ENCODE peak calls at places on chromosomes 2 and 18, in eight cellular contexts. T is fibroblast of lung; M is sigmoid colon; L is A549; R is heart left ventricle; P is HepG2; N is neural progenitor cell; Z is CD8-positive, alpha-beta T cell. A is an unnamed sample.
A peak's percentile ranks its signal among the peaks of the same experiment; 100 is the strongest.

GRCh38 chr18:42087876-42088275 is 132.8 kb downstream of the PIK3C3 start:
- DNase-seq in T (no peak), Z (no peak), M (no peak), R (no peak), L (no peak), N (no peak), P (no peak), A (no peak)

GRCh38 chr2:55840460-55840859 is 83.1 kb downstream of the EFEMP1 start:
- DNase-seq in T (no peak), L (no peak), N (no peak), Z (no peak), P (no peak), M (no peak), R (no peak), A (no peak)

GRCh38 chr2:229282758-229283546 is 11.9 kb upstream of the PID1 start:
- DNase-seq in T (peak; percentile 92), L (no peak), M (peak; percentile 91), R (peak; percentile 38), N (no peak), Z (no peak), P (no peak), A (no peak)

GRCh38 chr2:157246212-157247067 is 11.1 kb upstream of the GALNT5 start:
- DNase-seq in Z (no peak), M (no peak), T (peak; percentile 96), R (no peak), N (peak; percentile 64), L (peak; percentile 63), P (no peak), A (no peak)

GRCh38 chr2:76953733-76954347 is 568.3 kb downstream of the LRRTM4 start:
- DNase-seq in T (peak; percentile 12), M (no peak), R (peak; percentile 15), P (peak; percentile 68), N (peak; percentile 76), Z (no peak), L (peak; percentile 56), A (no peak)

GRCh38 chr2:232330068-232330999 is 48.2 kb upstream of the ALPP start:
- DNase-seq in T (no peak), Z (no peak), P (no peak), N (peak; percentile 32), L (no peak), R (no peak), M (peak; percentile 46), A (no peak)

GRCh38 chr2:156191547-156191946 is 141.0 kb downstream of the NR4A2 start:
- DNase-seq in N (no peak), T (peak; percentile 4), L (no peak), Z (no peak), M (no peak), R (no peak), P (no peak), A (no peak)

GRCh38 chr2:206480161-206480560 is 36.8 kb downstream of the ADAM23 start:
- DNase-seq in P (no peak), T (peak; percentile 39), Z (no peak), R (no peak), N (no peak), M (no peak), L (no peak), A (no peak)

GRCh38 chr2:44684559-44684958 is 256.9 kb upstream of the SIX3 start:
- DNase-seq in R (no peak), T (no peak), Z (no peak), P (no peak), L (no peak), N (no peak), M (no peak), A (no peak)

GRCh38 chr2:151097118-151097517 is 164.5 kb downstream of the RBM43 start:
- DNase-seq in T (peak; percentile 55), L (no peak), N (no peak), P (no peak), M (no peak), R (no peak), Z (no peak), A (no peak)

GRCh38 chr18:3454365-3455089 is 4.6 kb downstream of the TGIF1 start:
- DNase-seq in M (no peak), R (peak; percentile 48), N (peak; percentile 76), Z (no peak), P (peak; percentile 66), T (peak; percentile 70), L (peak; percentile 80), A (no peak)

GRCh38 chr2:159083601-159084000 is 115.2 kb downstream of the TANC1 start:
- DNase-seq in N (no peak), Z (no peak), L (peak; percentile 24), P (peak; percentile 18), M (no peak), T (peak; percentile 78), R (no peak), A (no peak)

GRCh38 chr2:10532631-10533101 is 84.5 kb upstream of the ODC1 start:
- DNase-seq in L (no peak), T (peak; percentile 17), R (no peak), N (no peak), Z (no peak), P (no peak), M (no peak), A (peak; percentile 25)

GRCh38 chr2:189293164-189293563 is 113.6 kb upstream of the COL5A2 start:
- DNase-seq in R (no peak), M (no peak), P (no peak), T (peak; percentile 70), Z (no peak), N (no peak), L (no peak), A (no peak)

GRCh38 chr2:178205853-178206516 is 11.7 kb downstream of the OSBPL6 start:
- DNase-seq in T (peak; percentile 90), N (no peak), Z (no peak), L (no peak), P (no peak), R (no peak), M (no peak), A (no peak)

GRCh38 chr2:178211460-178211859 is 17.1 kb downstream of the OSBPL6 start:
- DNase-seq in R (no peak), P (no peak), N (no peak), Z (no peak), M (no peak), L (no peak), T (no peak), A (no peak)

GRCh38 chr2:178208336-178208735 is 14.0 kb downstream of the OSBPL6 start:
- DNase-seq in N (no peak), M (no peak), Z (no peak), R (no peak), T (no peak), P (no peak), L (no peak), A (no peak)

GRCh38 chr2:178211943-178212342 is 17.6 kb downstream of the OSBPL6 start:
- DNase-seq in M (no peak), T (no peak), R (no peak), Z (no peak), N (peak; percentile 92), P (no peak), L (no peak), A (no peak)

GRCh38 chr2:178208817-178209216 is 14.5 kb downstream of the OSBPL6 start:
- DNase-seq in N (no peak), R (no peak), T (no peak), M (no peak), P (no peak), L (peak; percentile 25), Z (no peak), A (no peak)
- TF ChIP-seq CTCF in N (peak; percentile 42), R (peak; percentile 13), T (peak; percentile 50), M (no peak), P (peak; percentile 27), L (peak; percentile 28), Z (no peak), A (no peak)

GRCh38 chr18:14928396-14928795 is 180.4 kb downstream of the ANKRD30B start:
- DNase-seq in R (no peak), N (no peak), M (no peak), P (no peak), T (no peak), L (no peak), Z (no peak), A (no peak)

GRCh38 chr18:14930076-14930475 is 182.1 kb downstream of the ANKRD30B start:
- DNase-seq in P (no peak), L (no peak), T (no peak), Z (peak; percentile 13), M (no peak), R (no peak), N (no peak), A (no peak)

GRCh38 chr18:14933049-14933851 is 185.3 kb downstream of the ANKRD30B start:
- DNase-seq in L (no peak), P (no peak), Z (peak; percentile 37), M (no peak), T (no peak), N (no peak), R (no peak), A (no peak)

GRCh38 chr18:14927701-14928100 is 179.7 kb downstream of the ANKRD30B start:
- DNase-seq in N (no peak), T (no peak), L (no peak), Z (no peak), R (no peak), P (no peak), M (no peak), A (no peak)

GRCh38 chr18:14930576-14930975 is 182.6 kb downstream of the ANKRD30B start:
- DNase-seq in L (no peak), N (no peak), T (no peak), P (no peak), Z (peak; percentile 5), M (no peak), R (no peak), A (peak; percentile 30)
- H3K9me3 ChIP-seq in L (no peaks in the 10 kb centered on the region), N (peaks cover 9% of the 10 kb centered on the region), T (no peaks in the 10 kb centered on the region), P (no peaks in the 10 kb centered on the region), Z (no peaks in the 10 kb centered on the region), M (no peaks in the 10 kb centered on the region), R (no peaks in the 10 kb centered on the region), A (no peaks in the 10 kb centered on the region)

DNA sequence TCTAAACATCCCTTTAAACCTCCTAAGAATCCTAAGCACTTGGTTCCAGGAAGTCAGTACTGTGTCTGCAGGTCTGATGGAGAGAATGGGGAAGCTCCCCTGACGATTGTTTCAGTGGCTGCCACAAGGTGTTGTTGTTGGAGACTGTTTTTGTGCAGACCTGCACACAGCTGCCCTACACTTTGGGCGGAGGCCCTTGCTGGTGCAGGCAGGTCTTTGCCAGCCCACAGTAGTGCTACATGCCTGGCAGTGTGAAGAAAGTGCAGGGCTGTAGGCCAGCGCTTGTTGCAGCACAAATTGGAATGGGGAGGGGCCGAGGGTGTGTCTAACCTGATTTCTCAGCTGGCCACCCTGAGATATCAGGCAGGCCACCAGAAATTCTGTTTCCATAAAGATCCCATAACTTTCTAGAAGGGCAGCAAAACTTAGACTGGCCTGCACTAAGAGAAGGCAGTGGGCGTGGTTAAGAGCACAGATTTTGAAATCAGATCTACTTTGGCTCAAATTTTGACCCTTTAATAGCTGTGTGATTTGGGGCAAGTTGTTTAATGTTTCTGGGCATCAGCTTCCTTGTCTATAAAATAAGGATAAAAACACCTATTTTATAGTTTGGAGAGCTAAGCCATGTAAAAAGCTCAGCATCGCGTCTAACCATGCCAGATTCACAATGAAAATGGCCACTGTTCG is 83.7 kb upstream of the SLC1A4 start:
- DNase-seq in N (no peak), R (no peak), Z (no peak), P (no peak), T (no peak), L (no peak), M (no peak), A (no peak)
- TF ChIP-seq CTCF in N (no peak), R (no peak), Z (no peak), P (no peak), T (no peak), L (no peak), M (no peak), A (no peak)

DNA sequence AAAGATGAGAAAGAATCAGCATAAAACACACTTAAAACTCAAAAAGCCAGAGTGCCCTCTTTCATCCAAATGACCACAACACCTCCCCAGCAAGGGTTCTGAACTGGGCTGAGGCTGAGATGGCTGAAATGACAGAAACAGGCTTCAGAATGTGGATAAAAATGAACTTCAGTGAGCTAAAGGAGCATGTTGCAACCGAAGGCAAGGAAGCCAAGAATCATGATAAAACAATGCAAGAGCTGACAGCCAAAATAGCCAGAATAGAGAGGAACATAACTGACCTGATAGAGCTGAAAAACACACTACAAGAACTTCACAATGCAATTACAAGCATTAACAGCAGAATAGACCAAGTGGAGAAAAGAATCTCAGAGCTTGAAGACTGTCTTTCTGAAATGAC is 12.2 kb upstream of the PSMA8 start:
- DNase-seq in N (no peak), P (no peak), T (no peak), R (no peak), M (no peak), Z (no peak), L (no peak), A (no peak)
- H3K9me3 ChIP-seq in N (peaks cover 5% of the 10 kb centered on the region), P (no peaks in the 10 kb centered on the region), T (no peaks in the 10 kb centered on the region), R (peaks cover 9% of the 10 kb centered on the region), M (no peaks in the 10 kb centered on the region), Z (no peaks in the 10 kb centered on the region), L (no peaks in the 10 kb centered on the region), A (no peaks in the 10 kb centered on the region)